ENCODE peak calls at places on chromosomes 16 and 17, in five cellular contexts. E is A549; L is ovary; N is activated T-cell treated with anti-CD3 and anti-CD28 coated beads, Interleukin-2, amount 50 U/mL, for 72 hours; K is nephron progenitor cell. J is an unnamed sample.

GRCh38 chr17:48546187-48546923 is 1.4 kb upstream of the HOXB2 start:
- DNase-seq in K (peak), L (no peak), E (no peak), N (no peak), J (no peak)

GRCh38 chr17:79812206-79812968 is 15.5 kb upstream of the CBX8 start:
- DNase-seq in E (no peak), K (peak), L (no peak), N (no peak), J (no peak)

GRCh38 chr17:38591759-38592241 is 14.0 kb downstream of the SRCIN1 start:
- DNase-seq in N (no peak), K (no peak), L (no peak), E (no peak), J (no peak)

GRCh38 chr17:47218896-47219430 is 9.8 kb downstream of the MYL4 start:
- DNase-seq in N (no peak), K (no peak), E (no peak), L (no peak), J (no peak)

GRCh38 chr17:45320349-45320930 is 3.6 kb upstream of the MAP3K14 start:
- DNase-seq in K (no peak), E (peak), L (no peak), N (no peak), J (no peak)

GRCh38 chr17:39745335-39746144 is 7.8 kb downstream of the GRB7 start:
- DNase-seq in E (no peak), K (no peak), L (no peak), N (no peak), J (no peak)

GRCh38 chr16:84347161-84347560 is 21.2 kb upstream of the ATP2C2 start:
- DNase-seq in E (no peak), N (no peak), L (no peak), K (no peak), J (no peak)

GRCh38 chr17:1786708-1787107 is 24.8 kb downstream of the SERPINF1 start:
- DNase-seq in N (no peak), L (no peak), E (no peak), K (no peak), J (no peak)

GRCh38 chr16:83717814-83718213 is 90.0 kb upstream of the HSBP1 start:
- DNase-seq in K (no peak), N (no peak), L (no peak), E (no peak), J (no peak)

GRCh38 chr17:43431741-43432523 is 33.1 kb downstream of the ARL4D start:
- DNase-seq in N (no peak), K (no peak), E (no peak), L (no peak), J (no peak)

GRCh38 chr17:53150101-53150698 is 672.5 kb upstream of the KIF2B start:
- DNase-seq in L (no peak), N (no peak), K (no peak), E (peak), J (no peak)

GRCh38 chr17:50349241-50349595 is 3.3 kb downstream of the XYLT2 start:
- DNase-seq in E (no peak), K (no peak), L (no peak), N (no peak), J (no peak)

GRCh38 chr17:49764559-49765180 is 739 bp upstream of the FAM117A start:
- DNase-seq in E (no peak), N (no peak), K (no peak), L (no peak), J (no peak)

GRCh38 chr17:4209611-4210010 is 54.2 kb downstream of the ANKFY1 start:
- DNase-seq in L (no peak), N (no peak), E (no peak), K (no peak), J (no peak)

GRCh38 chr17:44587339-44587738 is 30.1 kb downstream of the FZD2 start:
- DNase-seq in N (no peak), L (peak), E (peak), K (no peak), J (no peak)

GRCh38 chr17:1231456-1231855 is 38.8 kb upstream of the BHLHA9 start:
- DNase-seq in L (no peak), K (no peak), N (no peak), E (no peak), J (no peak)

GRCh38 chr16:80614908-80615696 is 74.3 kb downstream of the DYNLRB2 start:
- DNase-seq in E (peak), K (no peak), L (no peak), N (no peak), J (no peak)

GRCh38 chr16:89189358-89190025 is 10.8 kb downstream of the SLC22A31 start:
- DNase-seq in N (no peak), E (no peak), K (peak), L (no peak), J (no peak)

GRCh38 chr16:29007865-29008593 is 23.2 kb downstream of the LAT start:
- DNase-seq in L (no peak), E (no peak), K (no peak), N (peak), J (no peak)

GRCh38 chr16:75996491-75996890 is 270.2 kb upstream of the CPHXL start:
- DNase-seq in N (no peak), L (no peak), K (no peak), E (no peak), J (no peak)

GRCh38 chr17:17044846-17045561 is 2.7 kb downstream of the MPRIP start:
- DNase-seq in E (peak), N (no peak), K (peak), L (no peak), J (no peak)

GRCh38 chr16:85398050-85398451 is 215.1 kb upstream of the GSE1 start:
- DNase-seq in N (no peak), K (peak), L (no peak), E (no peak), J (no peak)

GRCh38 chr17:63440127-63440769 is 5.9 kb downstream of the CYB561 start:
- DNase-seq in E (no peak), K (no peak), N (no peak), L (no peak), J (no peak)

GRCh38 chr17:50060951-50061712 is 5.2 kb downstream of the ITGA3 start:
- DNase-seq in E (peak), K (no peak), L (peak), N (no peak), J (no peak)

GRCh38 chr17:21299981-21300600 is 15.6 kb downstream of the MAP2K3 start:
- DNase-seq in N (no peak), E (no peak), L (no peak), K (no peak), J (no peak)

GRCh38 chr16:59635674-59636073 is 901.6 kb upstream of the GOT2 start:
- DNase-seq in K (no peak), L (no peak), N (no peak), E (no peak), J (no peak)

GRCh38 chr17:70271672-70272071 is 102.3 kb downstream of the KCNJ2 start:
- DNase-seq in K (no peak), L (no peak), E (no peak), N (no peak), J (no peak)

GRCh38 chr17:38673714-38674012 is 1.1 kb downstream of the EPOP start:
- DNase-seq in E (no peak), K (peak), N (no peak), L (peak), J (no peak)

GRCh38 chr16:69187387-69187890 is 475 bp downstream of the SNTB2 start:
- DNase-seq in N (peak), L (peak), E (peak), K (peak), J (no peak)

GRCh38 chr16:30874244-30874820 is 19.5 kb downstream of the BCL7C start:
- DNase-seq in E (no peak), N (no peak), K (no peak), L (no peak), J (no peak)

GRCh38 chr17:40313660-40314556 is 4.9 kb downstream of the RARA start:
- DNase-seq in L (peak), E (peak), K (no peak), N (no peak), J (no peak)

GRCh38 chr16:81639931-81640680 is 139.0 kb upstream of the PLCG2 start:
- DNase-seq in E (no peak), L (no peak), K (no peak), N (no peak), J (no peak)

GRCh38 chr17:51050291-51051033 is 70.2 kb downstream of the SPAG9 start:
- DNase-seq in K (no peak), E (no peak), L (no peak), N (no peak), J (no peak)

GRCh38 chr16:11236855-11237254 is 19.1 kb downstream of the SOCS1 start:
- DNase-seq in L (no peak), N (no peak), E (no peak), K (no peak), J (no peak)

GRCh38 chr17:37743875-37744632 is 805 bp downstream of the HNF1B start:
- DNase-seq in L (no peak), K (peak), E (peak), N (peak), J (no peak)

GRCh38 chr16:66486773-66487579 is 59.9 kb downstream of the BEAN1 start:
- DNase-seq in K (no peak), E (peak), N (no peak), L (no peak), J (no peak)

GRCh38 chr17:861364-861763 is 79.2 kb downstream of the MRM3 start:
- DNase-seq in K (no peak), N (no peak), L (no peak), E (no peak), J (no peak)

GRCh38 chr16:27503662-27504061 is 46.1 kb downstream of the GTF3C1 start:
- DNase-seq in N (no peak), E (no peak), L (no peak), K (no peak), J (no peak)

GRCh38 chr16:87543436-87544191 is 50.8 kb upstream of the ZCCHC14 start:
- DNase-seq in E (no peak), L (no peak), K (no peak), N (peak), J (no peak)

GRCh38 chr17:72336026-72336803 is 215.4 kb downstream of the SOX9 start:
- DNase-seq in L (no peak), K (no peak), E (no peak), N (no peak), J (no peak)